ENCODE peak calls at places on chromosome 4, in six cellular contexts. T is epithelial cell of proximal tubule, W is fibroblast of the aortic adventitia, Y is choroid plexus epithelial cell, Q is dorsolateral prefrontal cortex, B is A549. P is an unnamed sample.

GRCh38 chr4:30269850-30270249 is 450.3 kb upstream of the PCDH7 start:
- DNase-seq in B (peak), Y (peak), W (no peak), Q (no peak), T (no peak), P (no peak)

GRCh38 chr4:6732441-6733357 is 16.7 kb downstream of the BLOC1S4 start:
- DNase-seq in Y (peak), Q (peak), W (peak), B (peak), T (no peak), P (no peak)

GRCh38 chr4:102169345-102169744 is 175.9 kb downstream of the SLC39A8 start:
- DNase-seq in Q (no peak), B (peak), Y (peak), W (peak), T (no peak), P (peak)

GRCh38 chr4:151418385-151418784 is 9.4 kb downstream of the FHIP1A start:
- DNase-seq in Q (no peak), W (peak), Y (peak), T (peak), B (no peak), P (no peak)

GRCh38 chr4:10101559-10102192 is 14.9 kb downstream of the WDR1 start:
- DNase-seq in T (no peak), Q (no peak), Y (no peak), B (no peak), W (no peak), P (no peak)

GRCh38 chr4:3074078-3074845 is at the start of the genes HTT and HTT-AS:
- DNase-seq in B (peak), Q (peak), W (peak), Y (peak), T (peak), P (peak)

GRCh38 chr4:10343656-10344055 is 113.6 kb downstream of the ZNF518B start:
- DNase-seq in Y (no peak), B (no peak), W (no peak), Q (no peak), T (no peak), P (no peak)

GRCh38 chr4:71441186-71442169 is 102.7 kb downstream of the SLC4A4 start:
- DNase-seq in W (no peak), Q (no peak), T (peak), B (no peak), Y (peak), P (no peak)

GRCh38 chr4:7906171-7906581 is 33.5 kb downstream of the AFAP1 start:
- DNase-seq in W (peak), B (no peak), Q (no peak), T (no peak), Y (peak), P (no peak)

GRCh38 chr4:150952167-150952845 is 62.8 kb downstream of the LRBA start:
- DNase-seq in B (no peak), W (no peak), T (no peak), Q (no peak), Y (no peak), P (no peak)

GRCh38 chr4:140042634-140043033 is 111.3 kb downstream of the MAML3 start:
- DNase-seq in T (no peak), W (no peak), Y (no peak), Q (no peak), B (no peak), P (no peak)

GRCh38 chr4:11471613-11472012 is 42.9 kb upstream of the HS3ST1 start:
- DNase-seq in B (no peak), Q (no peak), W (no peak), Y (peak), T (no peak), P (no peak)

GRCh38 chr4:2825740-2826139 is 17.9 kb upstream of the ADD1 start:
- DNase-seq in W (no peak), Q (no peak), B (no peak), Y (no peak), T (no peak), P (no peak)

GRCh38 chr4:154018659-154019058 is 229.8 kb upstream of the SFRP2 start:
- DNase-seq in Y (peak), Q (no peak), W (no peak), B (no peak), T (no peak), P (peak)

GRCh38 chr4:80197132-80197573 is at the start of gene PRDM8:
- DNase-seq in W (no peak), T (no peak), Y (no peak), Q (peak), B (no peak), P (no peak)

GRCh38 chr4:26273308-26273980 is 47.4 kb upstream of the RBPJ start:
- DNase-seq in B (no peak), Q (peak), W (no peak), Y (no peak), T (no peak), P (no peak)

GRCh38 chr4:166594326-166594946 is 639.9 kb downstream of the SPOCK3 start:
- DNase-seq in W (peak), T (no peak), Q (no peak), Y (peak), B (peak), P (peak)

GRCh38 chr4:43337707-43338106 is 445.2 kb downstream of the GRXCR1 start:
- DNase-seq in T (no peak), B (no peak), Y (peak), W (peak), Q (no peak), P (no peak)

GRCh38 chr4:3473251-3473942 is 10.3 kb downstream of the DOK7 start:
- DNase-seq in Q (no peak), Y (no peak), T (no peak), W (no peak), B (no peak), P (no peak)

GRCh38 chr4:141853091-141853734 is 216.8 kb downstream of the IL15 start:
- DNase-seq in B (peak), Q (no peak), T (peak), Y (no peak), W (no peak), P (no peak)

GRCh38 chr4:10056334-10057022 is 35.2 kb upstream of the SLC2A9 start:
- DNase-seq in W (no peak), Q (no peak), T (no peak), Y (no peak), B (no peak), P (no peak)

GRCh38 chr4:26878729-26879415 is 18.2 kb downstream of the STIM2 start:
- DNase-seq in Q (no peak), W (peak), Y (peak), B (no peak), T (no peak), P (no peak)

GRCh38 chr4:107183155-107183774 is 147.2 kb upstream of the DKK2 start:
- DNase-seq in B (peak), Y (peak), W (peak), Q (no peak), T (peak), P (peak)

GRCh38 chr4:113682730-113683129 is 78.8 kb downstream of the CAMK2D start:
- DNase-seq in B (no peak), W (peak), T (no peak), Q (no peak), Y (peak), P (no peak)

GRCh38 chr4:96315815-96316214 is 475.9 kb downstream of the PDHA2 start:
- DNase-seq in Q (no peak), Y (peak), W (no peak), T (no peak), B (no peak), P (no peak)

GRCh38 chr4:15781427-15782095 is 3.4 kb downstream of the CD38 start:
- DNase-seq in W (no peak), T (no peak), Q (no peak), B (no peak), Y (peak), P (no peak)

GRCh38 chr4:159455675-159456235 is 352.9 kb downstream of the RAPGEF2 start:
- DNase-seq in B (peak), T (no peak), W (peak), Q (no peak), Y (peak), P (peak)

GRCh38 chr4:94126669-94127068 is 81.0 kb upstream of the SMARCAD1 start:
- DNase-seq in Y (peak), W (no peak), B (peak), Q (no peak), T (no peak), P (no peak)

GRCh38 chr4:74640111-74640903 is 154.0 kb downstream of the BTC start:
- DNase-seq in Q (no peak), B (no peak), Y (peak), T (no peak), W (peak), P (no peak)

DNA sequence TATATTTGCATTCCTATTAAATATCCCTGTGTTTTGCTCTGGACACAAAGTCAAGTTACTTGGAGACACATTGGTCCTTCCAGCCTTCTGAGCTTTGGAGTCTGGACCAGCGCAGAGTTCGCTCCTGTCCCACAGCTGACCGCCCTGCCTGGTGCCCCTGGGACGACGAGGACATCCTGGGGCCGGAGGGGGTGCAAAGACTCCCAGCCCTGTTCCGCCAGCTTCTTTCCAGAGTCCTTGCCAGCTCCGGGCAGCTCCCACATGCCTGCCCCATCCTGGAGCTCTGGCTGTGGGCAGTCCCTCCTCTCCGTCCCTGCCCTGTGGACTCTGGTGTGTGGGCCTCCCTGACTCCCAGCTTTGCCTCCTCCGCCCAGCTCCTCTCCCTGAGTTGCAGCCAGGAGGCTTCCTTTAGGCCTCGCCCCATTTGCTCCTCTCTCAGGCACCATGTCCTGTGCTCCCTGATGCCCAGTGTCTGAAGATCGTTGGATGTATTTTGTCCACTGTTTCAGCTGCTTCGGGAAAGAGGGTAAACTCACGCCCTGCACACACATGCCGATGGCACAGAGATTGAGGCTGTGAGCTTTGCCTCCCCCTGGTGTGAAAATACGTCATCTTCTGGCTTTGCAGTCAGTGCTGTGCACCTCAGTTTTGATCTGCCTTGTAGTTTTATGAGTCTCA is 4.9 kb upstream of the PCGF3 start:
- DNase-seq in Y (no peak), W (no peak), Q (no peak), T (no peak), B (no peak), P (no peak)
- TF ChIP-seq CTCF in Y (no peak), W (no peak), Q (no peak), T (peak), B (no peak), P (no peak)

GRCh38 chr4:181998588-181998987 is 244.6 kb upstream of the TENM3 start:
- DNase-seq in Q (no peak), W (no peak), Y (peak), B (no peak), T (no peak), P (no peak)
- TF ChIP-seq CTCF in Q (no peak), W (no peak), Y (peak), B (no peak), T (peak), P (no peak)

GRCh38 chr4:37383579-37384229 is 139.2 kb downstream of the NWD2 start:
- DNase-seq in B (peak), Q (no peak), Y (peak), T (no peak), W (peak), P (peak)
- TF ChIP-seq CTCF in B (peak), Q (peak), Y (peak), T (peak), W (peak), P (peak)

DNA sequence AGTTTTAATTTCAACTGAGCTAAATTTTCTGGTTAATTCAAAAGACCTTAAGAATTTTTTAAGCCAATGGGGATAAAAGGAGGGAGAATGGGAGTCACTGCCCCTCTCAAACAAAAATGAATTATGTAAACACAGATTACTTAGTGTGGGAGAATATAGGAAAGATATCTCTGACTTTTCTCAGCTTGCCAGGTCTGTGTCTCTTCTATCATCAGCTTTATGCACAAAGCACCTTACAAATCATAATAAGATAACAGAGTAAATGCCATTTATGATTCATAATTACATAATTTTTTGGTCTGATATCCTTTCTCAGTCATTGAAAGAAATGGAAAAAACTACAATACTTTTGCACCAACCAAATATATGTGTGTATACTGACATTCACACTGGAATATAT is 604.6 kb upstream of the FAM241A start:
- DNase-seq in Y (no peak), Q (no peak), T (no peak), B (no peak), W (peak), P (no peak)
- TF ChIP-seq CTCF in Y (no peak), Q (no peak), T (no peak), B (no peak), W (no peak), P (no peak)

GRCh38 chr4:109295081-109295480 is 7.4 kb downstream of the COL25A1 start:
- DNase-seq in B (no peak), T (no peak), W (no peak), Y (no peak), Q (no peak), P (no peak)

GRCh38 chr4:109301691-109302365 is 630 bp downstream of the COL25A1 start:
- DNase-seq in Q (no peak), Y (peak), W (no peak), B (no peak), T (no peak), P (peak)

GRCh38 chr4:109294468-109295020 is 7.9 kb downstream of the COL25A1 start:
- DNase-seq in Q (no peak), B (no peak), Y (peak), T (no peak), W (no peak), P (no peak)

GRCh38 chr4:109296545-109296944 is 5.9 kb downstream of the COL25A1 start:
- DNase-seq in B (no peak), Y (peak), Q (no peak), W (no peak), T (peak), P (no peak)

GRCh38 chr4:109298279-109299010 is 4.0 kb downstream of the COL25A1 start:
- DNase-seq in B (peak), Y (peak), W (no peak), T (no peak), Q (no peak), P (no peak)
- TF ChIP-seq CTCF in B (peak), Y (peak), W (peak), T (peak), Q (peak), P (peak)

DNA sequence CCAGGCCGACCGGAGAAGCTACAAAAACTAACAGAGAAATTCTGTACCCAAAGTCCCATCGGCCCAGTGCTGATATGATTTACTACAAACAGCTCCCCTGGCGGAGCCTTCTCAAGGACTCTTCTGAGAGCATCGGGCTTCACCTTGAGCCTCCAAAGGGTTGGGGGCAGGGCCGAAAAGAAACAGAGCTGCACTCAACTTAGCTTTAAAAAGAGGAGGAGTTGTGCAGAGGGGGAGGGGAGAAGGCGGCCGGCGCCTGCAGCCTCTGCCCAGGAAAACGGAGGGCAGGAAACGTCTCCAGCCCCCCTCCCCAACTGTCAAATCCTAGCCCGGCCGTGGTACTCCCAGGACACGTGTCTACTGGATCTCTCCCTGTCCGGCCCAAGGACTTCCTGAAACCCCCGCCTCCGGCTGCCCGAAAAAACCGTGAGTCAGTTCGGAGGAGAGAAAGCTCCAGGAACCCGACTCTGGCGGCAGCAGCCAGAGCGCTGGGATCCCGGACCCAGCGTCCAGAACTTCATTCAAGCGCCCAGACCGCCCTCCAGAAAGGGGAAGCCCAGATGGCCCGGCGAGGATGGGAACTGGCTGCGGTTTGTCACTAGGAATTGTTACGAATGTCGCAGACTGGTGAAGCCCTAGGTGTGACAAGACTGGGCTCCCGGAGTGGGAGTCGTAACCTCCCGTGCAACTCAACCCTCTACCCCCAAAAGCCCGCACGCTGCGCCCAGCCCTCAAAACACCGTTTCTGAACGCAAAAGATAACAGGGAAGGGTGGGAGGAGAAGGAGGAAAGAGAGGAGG is 1.0 kb downstream of the ADAMTS3 start:
- DNase-seq in Y (peak), T (peak), B (peak), W (peak), Q (peak), P (peak)
- TF ChIP-seq CTCF in Y (peak), T (peak), B (no peak), W (peak), Q (no peak), P (peak)

P was measured in neural crest cell.